ENCODE peak calls at places on chromosome 4, in ten cellular contexts. T is endodermal cell; Y is coronary artery; X is ovary; J is right cardiac atrium; N is SK-N-SH; Z is mammary epithelial cell; M is CD4-positive, CD25-positive, alpha-beta regulatory T cell; P is pancreas; V is K562. C is an unnamed sample.

GRCh38 chr4:174864031-174864430 is 35.0 kb upstream of the GLRA3 start:
- DNase-seq in T (no peak), J (no peak), Z (no peak), N (no peak), M (no peak), P (no peak), X (no peak), V (no peak), Y (no peak), C (no peak)

GRCh38 chr4:74181225-74181624 is 23.3 kb downstream of the MTHFD2L start:
- DNase-seq in X (no peak), M (no peak), N (no peak), Z (peak; percentile 74), J (no peak), T (no peak), P (no peak), Y (no peak), V (no peak), C (no peak)

GRCh38 chr4:89829470-89830138 is 7.4 kb downstream of the SNCA start:
- DNase-seq in J (peak; percentile 49), V (no peak), M (peak; percentile 62), Z (peak; percentile 86), T (no peak), P (no peak), N (no peak), Y (no peak), X (no peak), C (peak; percentile 57)

GRCh38 chr4:44160776-44161377 is 287.7 kb downstream of the KCTD8 start:
- DNase-seq in P (no peak), Y (no peak), N (no peak), Z (peak; percentile 49), T (no peak), M (no peak), X (no peak), V (no peak), J (no peak), C (no peak)

GRCh38 chr4:25440478-25441030 is 63.5 kb downstream of the ANAPC4 start:
- DNase-seq in V (no peak), N (no peak), J (peak; percentile 92), Y (no peak), X (peak; percentile 72), Z (no peak), T (no peak), M (no peak), P (no peak), C (no peak)

GRCh38 chr4:64272432-64272831 is 136.8 kb downstream of the TECRL start:
- DNase-seq in X (no peak), V (no peak), Y (no peak), P (peak; percentile 17), M (no peak), J (peak; percentile 56), T (no peak), Z (no peak), N (no peak), C (no peak)

GRCh38 chr4:13445841-13446790 is 38.0 kb downstream of the RAB28 start:
- DNase-seq in J (peak; percentile 33), X (no peak), V (no peak), P (peak; percentile 34), N (no peak), Z (no peak), T (peak; percentile 91), Y (no peak), M (no peak), C (no peak)

GRCh38 chr4:151407466-151408379 is 1.3 kb upstream of the FHIP1A start:
- DNase-seq in N (peak; percentile 28), V (no peak), M (peak; percentile 42), T (peak; percentile 75), Z (peak; percentile 66), J (peak; percentile 62), P (peak; percentile 63), X (peak; percentile 46), Y (no peak), C (peak; percentile 10)

GRCh38 chr4:170015285-170015684 is 10.9 kb downstream of the MFAP3L start:
- DNase-seq in T (no peak), V (no peak), Y (no peak), J (peak; percentile 50), P (no peak), X (no peak), M (no peak), Z (no peak), N (no peak), C (no peak)

GRCh38 chr4:65521666-65522065 is 148.6 kb downstream of the EPHA5 start:
- DNase-seq in Z (no peak), X (no peak), M (no peak), V (no peak), P (no peak), N (no peak), J (no peak), Y (no peak), T (no peak), C (no peak)

GRCh38 chr4:2256781-2257191 is 5.1 kb downstream of the MXD4 start:
- DNase-seq in J (peak; percentile 86), N (peak; percentile 16), V (peak; percentile 31), P (peak; percentile 67), T (peak; percentile 44), Y (peak; percentile 87), X (peak; percentile 56), M (no peak), Z (no peak), C (no peak)

GRCh38 chr4:23213198-23213597 is 520.5 kb downstream of the GBA3 start:
- DNase-seq in N (no peak), Z (no peak), Y (no peak), T (no peak), V (no peak), P (no peak), M (no peak), X (no peak), J (no peak), C (no peak)

GRCh38 chr4:145719752-145720624 is 40.0 kb downstream of the C4orf51 start:
- DNase-seq in V (no peak), T (no peak), Y (no peak), J (no peak), M (peak; percentile 58), Z (no peak), N (no peak), X (no peak), P (no peak), C (peak; percentile 40)

GRCh38 chr4:145716661-145717200 is 36.8 kb downstream of the C4orf51 start:
- DNase-seq in Y (no peak), N (no peak), M (no peak), J (no peak), P (no peak), X (no peak), T (no peak), Z (peak; percentile 32), V (no peak), C (no peak)

GRCh38 chr4:145720656-145721055 is 40.7 kb downstream of the C4orf51 start:
- DNase-seq in P (no peak), Z (no peak), N (no peak), Y (no peak), X (no peak), M (no peak), T (no peak), J (no peak), V (no peak), C (no peak)

GRCh38 chr4:145716200-145716599 is 36.3 kb downstream of the C4orf51 start:
- DNase-seq in P (no peak), M (no peak), V (no peak), Z (no peak), T (no peak), Y (no peak), J (no peak), X (no peak), N (no peak), C (no peak)
- H3K27ac ChIP-seq in P (no peak overlapping the region), M (no peak overlapping the region), V (no peak overlapping the region), Z (no peak overlapping the region), T (no peak overlapping the region), Y (no peak overlapping the region), J (no peak overlapping the region), X (no peak overlapping the region), N (no peak overlapping the region), C (no peak overlapping the region)

GRCh38 chr4:68906238-68907137 is 45.1 kb downstream of the UGT2A3 start:
- DNase-seq in Y (no peak), P (no peak), M (no peak), N (no peak), T (peak; percentile 74), J (peak; percentile 33), V (no peak), Z (peak; percentile 4), X (peak; percentile 17), C (no peak)
- H3K27ac ChIP-seq in Y (no peak overlapping the region), P (peak overlapping the region; percentile 93), M (no peak overlapping the region), N (no peak overlapping the region), T (no peak overlapping the region), J (no peak overlapping the region), V (no peak overlapping the region), Z (no peak overlapping the region), X (no peak overlapping the region), C (no peak overlapping the region)

DNA sequence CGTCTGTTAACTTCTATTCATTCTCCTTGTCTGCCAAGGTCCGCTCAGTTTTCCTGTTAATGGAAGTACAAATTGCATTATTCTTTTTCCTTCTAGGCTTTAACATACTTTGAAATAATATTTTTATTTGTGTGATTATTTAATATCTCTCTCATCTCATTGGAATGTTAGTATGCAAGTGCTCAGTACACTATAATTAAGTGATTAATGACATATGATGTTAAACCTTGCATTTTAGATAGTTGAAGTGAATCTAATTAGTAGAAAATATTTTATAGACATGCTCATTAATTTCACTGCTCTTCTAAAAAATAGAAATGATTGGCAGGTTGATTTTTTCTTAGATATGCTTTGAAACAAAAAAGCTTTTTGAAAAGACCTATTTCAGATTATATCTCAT is 1079.8 kb downstream of the RAPGEF2 start:
- DNase-seq in M (no peak), Y (no peak), Z (no peak), X (no peak), N (no peak), P (no peak), V (no peak), J (no peak), T (no peak), C (no peak)
- H3K27ac ChIP-seq in M (no peak overlapping the region), Y (no peak overlapping the region), Z (no peak overlapping the region), X (no peak overlapping the region), N (no peak overlapping the region), P (no peak overlapping the region), V (no peak overlapping the region), J (no peak overlapping the region), T (no peak overlapping the region), C (no peak overlapping the region)

GRCh38 chr4:186033027-186033426 is 35.9 kb upstream of the TLR3 start:
- DNase-seq in X (no peak), M (no peak), J (no peak), P (no peak), Z (no peak), Y (no peak), T (no peak), V (no peak), N (no peak), C (no peak)

GRCh38 chr4:186029731-186030421 is 39.1 kb upstream of the TLR3 start:
- DNase-seq in X (peak; percentile 69), Y (peak; percentile 96), M (no peak), V (no peak), T (peak; percentile 69), N (peak; percentile 73), P (peak; percentile 85), Z (no peak), J (peak; percentile 96), C (no peak)

GRCh38 chr4:186032259-186032658 is 36.7 kb upstream of the TLR3 start:
- DNase-seq in Y (no peak), N (no peak), M (no peak), Z (no peak), T (peak; percentile 61), J (no peak), X (no peak), P (no peak), V (no peak), C (no peak)

GRCh38 chr4:186027405-186027804 is 41.6 kb upstream of the TLR3 start:
- DNase-seq in Z (peak; percentile 70), V (no peak), Y (no peak), N (no peak), X (no peak), P (no peak), J (no peak), M (no peak), T (no peak), C (no peak)

GRCh38 chr4:186030795-186031194 is 38.2 kb upstream of the TLR3 start:
- DNase-seq in Z (no peak), P (no peak), X (no peak), T (no peak), N (no peak), V (no peak), Y (no peak), M (no peak), J (no peak), C (no peak)
- H3K27ac ChIP-seq in Z (no peak overlapping the region), P (peak overlapping the region; percentile 82), X (no peak overlapping the region), T (no peak overlapping the region), N (peak overlapping the region; percentile 96), V (no peak overlapping the region), Y (peak overlapping the region; percentile 28), M (no peak overlapping the region), J (peak overlapping the region; percentile 66), C (no peak overlapping the region)